ENCODE peak calls at places on chromosomes 12 and 14, in ten cellular contexts. M is fibroblast of lung; G is A673; Q is transverse colon; K is A549; E is kidney; W is PC-3; A is IMR-90; N is esophagus squamous epithelium; P is naive thymus-derived CD4-positive, alpha-beta T cell. J is an unnamed sample.

GRCh38 chr14:56590535-56590951 is 10.9 kb downstream of the TMEM260 start:
- DNase-seq in W (no peak), P (no peak), E (no peak), N (no peak), M (peak), Q (no peak), K (no peak), A (no peak), G (peak), J (no peak)

GRCh38 chr14:36091096-36091495 is 85.4 kb downstream of the PTCSC3 start:
- DNase-seq in W (peak), A (peak), N (no peak), E (no peak), M (peak), K (peak), Q (no peak), G (peak), P (no peak), J (peak)

GRCh38 chr12:72274926-72275325 is 2.8 kb downstream of the TRHDE start:
- DNase-seq in A (peak), Q (no peak), K (no peak), P (no peak), W (peak), E (no peak), M (no peak), N (no peak), G (peak), J (peak)

GRCh38 chr12:105921872-105922669 is 216.7 kb downstream of the NUAK1 start:
- DNase-seq in K (no peak), A (no peak), G (no peak), W (no peak), Q (no peak), P (no peak), M (no peak), E (no peak), N (no peak), J (no peak)

GRCh38 chr12:77594386-77594785 is 236.3 kb upstream of the NAV3 start:
- DNase-seq in M (no peak), P (no peak), A (no peak), N (no peak), G (no peak), W (no peak), K (no peak), E (no peak), Q (no peak), J (no peak)

GRCh38 chr12:130849561-130850417 is 10.7 kb upstream of the STX2 start:
- DNase-seq in G (no peak), K (no peak), A (no peak), Q (no peak), M (no peak), W (peak), P (no peak), N (no peak), E (no peak), J (no peak)

GRCh38 chr12:42308390-42308789 is 17.5 kb downstream of the ZCRB1 start:
- DNase-seq in Q (no peak), E (no peak), A (no peak), P (no peak), G (no peak), K (no peak), N (no peak), W (no peak), M (no peak), J (no peak)

GRCh38 chr14:31926123-31926522 is 151.0 kb upstream of the ARHGAP5 start:
- DNase-seq in W (peak), K (peak), P (peak), A (peak), E (no peak), G (peak), M (peak), N (no peak), Q (no peak), J (peak)

GRCh38 chr12:120257041-120257821 is 8.3 kb downstream of the PXN start:
- DNase-seq in N (no peak), E (peak), M (peak), K (no peak), P (no peak), Q (no peak), A (peak), W (peak), G (peak), J (peak)

GRCh38 chr14:49972840-49973239 is 80.0 kb downstream of the ARF6 start:
- DNase-seq in N (no peak), E (no peak), M (peak), K (peak), P (peak), W (peak), A (peak), G (peak), Q (peak), J (peak)

GRCh38 chr14:44316647-44317432 is 190.2 kb downstream of the FSCB start:
- DNase-seq in K (peak), P (no peak), E (no peak), M (peak), N (no peak), W (peak), A (peak), G (peak), Q (peak), J (peak)

GRCh38 chr12:71938728-71939385 is at the start of gene TPH2:
- DNase-seq in G (peak), Q (peak), M (peak), W (peak), E (peak), N (no peak), K (peak), P (peak), A (peak), J (peak)

GRCh38 chr12:132284071-132284492 is 45.3 kb downstream of the GALNT9 start:
- DNase-seq in A (peak), N (no peak), M (peak), E (peak), K (no peak), W (peak), G (peak), P (no peak), Q (no peak), J (no peak)

GRCh38 chr12:997505-997904 is 6.5 kb downstream of the ERC1 start:
- DNase-seq in P (no peak), M (no peak), K (no peak), E (no peak), N (no peak), Q (no peak), G (no peak), W (no peak), A (no peak), J (no peak)

GRCh38 chr14:21579976-21580375 is at the start of gene OR10G3:
- DNase-seq in K (no peak), P (no peak), G (no peak), E (no peak), A (no peak), Q (no peak), N (no peak), M (no peak), W (no peak), J (no peak)

GRCh38 chr12:51238037-51238509 is 553 bp upstream of the DAZAP2 start:
- DNase-seq in Q (peak), A (no peak), G (no peak), N (no peak), W (no peak), E (no peak), M (no peak), P (no peak), K (no peak), J (no peak)

GRCh38 chr14:104635717-104636116 is 31.1 kb upstream of the TMEM179 start:
- DNase-seq in A (no peak), N (no peak), P (no peak), M (no peak), Q (no peak), W (no peak), E (no peak), G (no peak), K (no peak), J (no peak)

GRCh38 chr12:121388421-121388981 is 11.4 kb upstream of the RNF34 start:
- DNase-seq in E (no peak), G (no peak), P (no peak), A (peak), M (peak), W (peak), K (no peak), N (no peak), Q (no peak), J (peak)

GRCh38 chr12:117850048-117850447 is 118.7 kb downstream of the KSR2 start:
- DNase-seq in K (peak), E (no peak), P (no peak), M (peak), G (peak), A (peak), N (no peak), Q (no peak), W (peak), J (peak)

GRCh38 chr14:32564591-32564990 is 235.5 kb downstream of the AKAP6 start:
- DNase-seq in A (peak), N (no peak), M (peak), G (peak), W (no peak), E (no peak), Q (no peak), P (no peak), K (no peak), J (peak)

GRCh38 chr12:101885912-101886561 is 8.7 kb downstream of the DRAM1 start:
- DNase-seq in G (no peak), M (no peak), N (no peak), E (no peak), Q (no peak), W (no peak), A (no peak), K (no peak), P (no peak), J (no peak)

GRCh38 chr12:101892794-101893193 is 15.4 kb downstream of the DRAM1 start:
- DNase-seq in N (no peak), G (no peak), P (no peak), M (no peak), Q (no peak), E (no peak), W (no peak), K (no peak), A (no peak), J (no peak)

GRCh38 chr12:101889216-101889752 is 11.9 kb downstream of the DRAM1 start:
- DNase-seq in N (no peak), A (no peak), E (no peak), M (no peak), K (no peak), W (no peak), P (no peak), G (no peak), Q (no peak), J (no peak)

GRCh38 chr12:101891462-101891971 is 14.1 kb downstream of the DRAM1 start:
- DNase-seq in Q (peak), W (peak), K (no peak), P (no peak), N (no peak), A (peak), G (peak), E (no peak), M (peak), J (peak)
- H3K4me3 ChIP-seq in Q (no peak), W (peak), K (no peak), P (no peak), N (peak), A (no peak), G (no peak), E (no peak), M (peak), J (no peak)

GRCh38 chr14:67729072-67729561 is 27.4 kb downstream of the RDH12 start:
- DNase-seq in Q (peak), W (no peak), M (no peak), E (peak), P (no peak), N (no peak), K (no peak), A (no peak), G (no peak), J (no peak)
- H3K4me3 ChIP-seq in Q (no peak), W (no peak), M (no peak), E (no peak), P (no peak), N (peak), K (no peak), A (no peak), G (no peak), J (no peak)

GRCh38 chr12:102917026-102917787 is at the start of gene PAH:
- DNase-seq in W (no peak), N (no peak), Q (peak), G (peak), A (no peak), E (peak), K (no peak), M (no peak), P (peak), J (no peak)
- H3K4me3 ChIP-seq in W (peak), N (peak), Q (peak), G (peak), A (no peak), E (peak), K (no peak), M (no peak), P (peak), J (no peak)

GRCh38 chr12:50050410-50051280 is 6.8 kb upstream of the ASIC1 start:
- DNase-seq in N (no peak), M (peak), K (no peak), A (peak), G (peak), Q (peak), E (peak), P (no peak), W (no peak), J (peak)
- H3K4me3 ChIP-seq in N (peak), M (peak), K (no peak), A (no peak), G (peak), Q (no peak), E (no peak), P (no peak), W (no peak), J (peak)

GRCh38 chr14:93116676-93117200 is 1.0 kb upstream of the ITPK1 start:
- DNase-seq in Q (no peak), M (no peak), K (no peak), G (no peak), E (no peak), W (no peak), A (no peak), N (no peak), P (no peak), J (no peak)
- H3K4me3 ChIP-seq in Q (peak), M (peak), K (peak), G (peak), E (peak), W (peak), A (peak), N (peak), P (peak), J (peak)

DNA sequence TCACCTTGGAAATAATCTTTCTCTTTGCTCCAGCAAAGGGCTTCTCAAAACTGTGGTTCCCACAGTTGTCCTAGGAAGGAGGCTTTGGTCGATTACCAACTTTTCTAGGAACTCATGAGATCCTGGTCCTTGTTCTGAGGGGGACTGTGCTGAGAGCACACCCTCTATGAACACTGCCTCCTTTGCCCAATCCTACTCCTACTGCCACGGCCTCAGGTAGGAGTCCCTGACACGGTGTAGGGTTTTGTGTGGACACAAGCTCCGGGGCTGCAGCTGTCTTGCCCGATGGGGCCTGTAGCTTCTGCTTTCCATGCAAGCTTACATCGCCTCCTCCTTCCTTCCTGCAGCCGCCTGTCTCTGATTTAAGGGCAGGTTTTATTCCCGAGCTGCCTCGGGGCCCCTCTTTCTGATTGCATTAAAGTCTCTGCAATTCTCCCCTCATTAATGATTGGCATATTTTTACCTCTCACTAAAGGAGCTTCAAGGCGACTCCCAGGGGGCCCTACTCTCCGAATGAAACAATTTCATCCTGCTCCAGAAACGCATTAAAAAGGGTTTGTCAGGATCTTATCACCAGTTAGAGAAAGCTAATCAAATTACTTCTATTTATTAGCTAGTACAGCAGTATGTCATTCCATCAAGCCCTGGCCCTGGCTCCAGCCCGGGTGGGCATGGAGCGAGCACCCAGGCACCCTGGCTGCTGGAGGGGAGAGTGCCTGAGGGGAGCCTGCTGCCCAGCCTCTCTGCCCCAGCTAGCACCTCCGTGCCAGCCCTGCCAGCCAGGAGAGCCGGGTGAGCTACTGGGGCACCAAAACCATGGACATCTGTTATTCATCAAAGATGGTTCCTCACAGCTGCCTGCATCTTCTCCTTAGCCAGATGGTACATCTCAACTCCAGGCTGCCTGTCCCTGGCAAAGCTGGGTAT is 38.1 kb upstream of the ESRRB start:
- DNase-seq in N (no peak), M (no peak), G (peak), P (no peak), Q (no peak), W (peak), E (no peak), K (no peak), A (no peak), J (no peak)
- H3K4me3 ChIP-seq in N (no peak), M (no peak), G (peak), P (no peak), Q (no peak), W (peak), E (peak), K (no peak), A (no peak), J (no peak)

GRCh38 chr12:5710260-5710878 is 234.7 kb downstream of the ANO2 start:
- DNase-seq in M (no peak), G (no peak), K (no peak), E (no peak), A (peak), Q (no peak), W (no peak), P (no peak), N (no peak), J (no peak)
- H3K4me3 ChIP-seq in M (no peak), G (no peak), K (no peak), E (no peak), A (no peak), Q (no peak), W (no peak), P (no peak), N (no peak), J (no peak)

GRCh38 chr12:124463341-124463861 is 104.0 kb downstream of the NCOR2 start:
- DNase-seq in E (peak), P (no peak), A (no peak), G (peak), Q (no peak), M (no peak), K (no peak), N (no peak), W (no peak), J (no peak)
- H3K4me3 ChIP-seq in E (no peak), P (no peak), A (no peak), G (peak), Q (no peak), M (no peak), K (no peak), N (no peak), W (no peak), J (no peak)

J was measured in astrocyte of the spinal cord.